ENCODE peak calls at places on chromosome 7, in nine cellular contexts. C, K, N, O, X, Y, S, I and H are unnamed samples.

GRCh38 chr7:94906035-94906796 is 1.2 kb upstream of the PPP1R9A start:
- DNase-seq in C (no peak), K (no peak), N (no peak), O (no peak), X (no peak), Y (no peak), S (no peak), I (no peak), H (no peak)

GRCh38 chr7:75639071-75639892 is 99.5 kb downstream of the HIP1 start:
- DNase-seq in C (no peak), K (no peak), N (peak; percentile 79), O (peak; percentile 79), X (no peak), Y (peak; percentile 86), S (peak; percentile 22), I (peak; percentile 34), H (peak; percentile 50)

GRCh38 chr7:127905491-127906330 is 125.5 kb downstream of the LRRC4 start:
- DNase-seq in C (no peak), K (no peak), N (no peak), O (no peak), X (no peak), Y (no peak), S (peak; percentile 76), I (peak; percentile 55), H (no peak)

GRCh38 chr7:128923411-128923800 is 12.9 kb upstream of the KCP start:
- DNase-seq in C (no peak), K (no peak), N (no peak), O (peak; percentile 14), X (no peak), Y (no peak), S (no peak), I (no peak), H (no peak)

GRCh38 chr7:135492151-135492550 is 17.8 kb downstream of the CNOT4 start:
- DNase-seq in C (no peak), K (no peak), N (no peak), O (no peak), X (no peak), Y (no peak), S (no peak), I (no peak), H (no peak)

GRCh38 chr7:47663841-47664240 is 81.9 kb upstream of the TNS3 start:
- DNase-seq in C (no peak), K (no peak), N (no peak), O (no peak), X (no peak), Y (no peak), S (no peak), I (no peak), H (no peak)

GRCh38 chr7:99740573-99741437 is 5.8 kb upstream of the CYP3A7 start:
- DNase-seq in C (no peak), K (peak; percentile 46), N (no peak), O (no peak), X (no peak), Y (no peak), S (peak; percentile 42), I (no peak), H (no peak)

GRCh38 chr7:7422641-7423040 is 113.0 kb downstream of the COL28A1 start:
- DNase-seq in C (no peak), K (no peak), N (no peak), O (no peak), X (no peak), Y (no peak), S (no peak), I (no peak), H (no peak)

GRCh38 chr7:34417781-34418180 is 240.2 kb upstream of the NPSR1 start:
- DNase-seq in C (no peak), K (no peak), N (no peak), O (no peak), X (no peak), Y (no peak), S (no peak), I (no peak), H (no peak)

GRCh38 chr7:101862280-101863220 is 45.1 kb downstream of the CUX1 start:
- DNase-seq in C (peak; percentile 19), K (no peak), N (no peak), O (no peak), X (no peak), Y (no peak), S (peak; percentile 27), I (no peak), H (no peak)

GRCh38 chr7:133275441-133276105 is 22.7 kb downstream of the EXOC4 start:
- DNase-seq in C (no peak), K (peak; percentile 1), N (no peak), O (no peak), X (no peak), Y (no peak), S (no peak), I (no peak), H (no peak)